ENCODE peak calls at places on chromosomes 12 and 14, in five cellular contexts. One of them, this sample, is unnamed.

GRCh38 chr14:68140111-68140741 is 320.6 kb downstream of the RAD51B start:
- DNase-seq in GM23338: peak
- DNase-seq in cardiac fibroblast: peak
- DNase-seq in fibroblast of villous mesenchyme: peak
- DNase-seq in endothelial cell: peak
- DNase-seq in this sample: no peak

GRCh38 chr12:205026-205425 is 8.9 kb downstream of the SLC6A12 start:
- DNase-seq in GM23338: no peak
- DNase-seq in cardiac fibroblast: no peak
- DNase-seq in fibroblast of villous mesenchyme: no peak
- DNase-seq in endothelial cell: no peak
- DNase-seq in this sample: no peak

GRCh38 chr12:85626031-85626781 is 210.0 kb downstream of the RASSF9 start:
- DNase-seq in GM23338: no peak
- DNase-seq in cardiac fibroblast: peak
- DNase-seq in fibroblast of villous mesenchyme: peak
- DNase-seq in endothelial cell: no peak
- DNase-seq in this sample: no peak

GRCh38 chr14:51849095-51849494 is 11.3 kb upstream of the GNG2 start:
- DNase-seq in GM23338: no peak
- DNase-seq in cardiac fibroblast: no peak
- DNase-seq in fibroblast of villous mesenchyme: no peak
- DNase-seq in endothelial cell: no peak
- DNase-seq in this sample: no peak

GRCh38 chr14:80564051-80564450 is 352.7 kb upstream of the DIO2 start:
- DNase-seq in GM23338: no peak
- DNase-seq in cardiac fibroblast: no peak
- DNase-seq in fibroblast of villous mesenchyme: no peak
- DNase-seq in endothelial cell: no peak
- DNase-seq in this sample: no peak

GRCh38 chr14:87066221-87066817 is 926.7 kb downstream of the GALC start:
- DNase-seq in GM23338: peak
- DNase-seq in cardiac fibroblast: peak
- DNase-seq in fibroblast of villous mesenchyme: no peak
- DNase-seq in endothelial cell: no peak
- DNase-seq in this sample: no peak

GRCh38 chr14:61561144-61561543 is 134.2 kb upstream of the HIF1A start:
- DNase-seq in GM23338: peak
- DNase-seq in cardiac fibroblast: peak
- DNase-seq in fibroblast of villous mesenchyme: peak
- DNase-seq in endothelial cell: no peak
- DNase-seq in this sample: no peak

GRCh38 chr14:33734387-33734786 is 216.5 kb downstream of the EGLN3 start:
- DNase-seq in GM23338: no peak
- DNase-seq in cardiac fibroblast: no peak
- DNase-seq in fibroblast of villous mesenchyme: no peak
- DNase-seq in endothelial cell: no peak
- DNase-seq in this sample: no peak

GRCh38 chr12:70154960-70155589 is 88.2 kb upstream of the CNOT2 start:
- DNase-seq in GM23338: peak
- DNase-seq in cardiac fibroblast: no peak
- DNase-seq in fibroblast of villous mesenchyme: no peak
- DNase-seq in endothelial cell: no peak
- DNase-seq in this sample: no peak

GRCh38 chr12:12819752-12820311 is 6.7 kb downstream of the DDX47 start:
- DNase-seq in GM23338: no peak
- DNase-seq in cardiac fibroblast: peak
- DNase-seq in fibroblast of villous mesenchyme: peak
- DNase-seq in endothelial cell: no peak
- DNase-seq in this sample: no peak

GRCh38 chr12:132310181-132311040 is 19.0 kb downstream of the GALNT9 start:
- DNase-seq in GM23338: no peak
- DNase-seq in cardiac fibroblast: peak
- DNase-seq in fibroblast of villous mesenchyme: no peak
- DNase-seq in endothelial cell: no peak
- DNase-seq in this sample: no peak

GRCh38 chr14:89625208-89625987 is 208.4 kb upstream of the FOXN3 start:
- DNase-seq in GM23338: no peak
- DNase-seq in cardiac fibroblast: peak
- DNase-seq in fibroblast of villous mesenchyme: no peak
- DNase-seq in endothelial cell: no peak
- DNase-seq in this sample: peak

GRCh38 chr12:12551115-12551514 is 11.5 kb downstream of the DUSP16 start:
- DNase-seq in GM23338: no peak
- DNase-seq in cardiac fibroblast: no peak
- DNase-seq in fibroblast of villous mesenchyme: no peak
- DNase-seq in endothelial cell: no peak
- DNase-seq in this sample: no peak

GRCh38 chr14:50407089-50407813 is 10.6 kb upstream of the CDKL1 start:
- DNase-seq in GM23338: no peak
- DNase-seq in cardiac fibroblast: peak
- DNase-seq in fibroblast of villous mesenchyme: peak
- DNase-seq in endothelial cell: no peak
- DNase-seq in this sample: no peak

GRCh38 chr14:91108941-91109611 is 4.8 kb upstream of the DGLUCY start:
- DNase-seq in GM23338: no peak
- DNase-seq in cardiac fibroblast: peak
- DNase-seq in fibroblast of villous mesenchyme: no peak
- DNase-seq in endothelial cell: no peak
- DNase-seq in this sample: no peak

GRCh38 chr12:111645433-111645832 is 40.3 kb downstream of the BRAP start:
- DNase-seq in GM23338: no peak
- DNase-seq in cardiac fibroblast: peak
- DNase-seq in fibroblast of villous mesenchyme: peak
- DNase-seq in endothelial cell: no peak
- DNase-seq in this sample: no peak

GRCh38 chr12:44628180-44628579 is 247.9 kb downstream of the NELL2 start:
- DNase-seq in GM23338: no peak
- DNase-seq in cardiac fibroblast: no peak
- DNase-seq in fibroblast of villous mesenchyme: no peak
- DNase-seq in endothelial cell: no peak
- DNase-seq in this sample: no peak

GRCh38 chr12:62123721-62124203 is 136.4 kb upstream of the USP15 start:
- DNase-seq in GM23338: peak
- DNase-seq in cardiac fibroblast: peak
- DNase-seq in fibroblast of villous mesenchyme: peak
- DNase-seq in endothelial cell: peak
- DNase-seq in this sample: peak

GRCh38 chr14:99192823-99193222 is 79.2 kb downstream of the BCL11B start:
- DNase-seq in GM23338: no peak
- DNase-seq in cardiac fibroblast: no peak
- DNase-seq in fibroblast of villous mesenchyme: no peak
- DNase-seq in endothelial cell: no peak
- DNase-seq in this sample: no peak

GRCh38 chr12:12992418-12993175 is 7.5 kb downstream of the HEBP1 start:
- DNase-seq in GM23338: peak
- DNase-seq in cardiac fibroblast: peak
- DNase-seq in fibroblast of villous mesenchyme: peak
- DNase-seq in endothelial cell: no peak
- DNase-seq in this sample: no peak

GRCh38 chr14:105433161-105433605 is 13.6 kb downstream of the MTA1 start:
- DNase-seq in GM23338: no peak
- DNase-seq in cardiac fibroblast: no peak
- DNase-seq in fibroblast of villous mesenchyme: no peak
- DNase-seq in endothelial cell: no peak
- DNase-seq in this sample: no peak

GRCh38 chr12:13208533-13209278 is 12.2 kb downstream of the EMP1 start:
- DNase-seq in GM23338: peak
- DNase-seq in cardiac fibroblast: peak
- DNase-seq in fibroblast of villous mesenchyme: peak
- DNase-seq in endothelial cell: peak
- DNase-seq in this sample: no peak

GRCh38 chr14:35814371-35815005 is 5.4 kb upstream of the RALGAPA1 start:
- DNase-seq in GM23338: peak
- DNase-seq in cardiac fibroblast: peak
- DNase-seq in fibroblast of villous mesenchyme: peak
- DNase-seq in endothelial cell: peak
- DNase-seq in this sample: peak

GRCh38 chr12:68507657-68508056 is 103.0 kb upstream of the RAP1B start:
- DNase-seq in GM23338: no peak
- DNase-seq in cardiac fibroblast: no peak
- DNase-seq in fibroblast of villous mesenchyme: no peak
- DNase-seq in endothelial cell: no peak
- DNase-seq in this sample: no peak

GRCh38 chr14:61462566-61463195 is 141.3 kb downstream of the PRKCH start:
- DNase-seq in GM23338: no peak
- DNase-seq in cardiac fibroblast: peak
- DNase-seq in fibroblast of villous mesenchyme: peak
- DNase-seq in endothelial cell: no peak
- DNase-seq in this sample: no peak

GRCh38 chr12:75690556-75690955 is 179.1 kb upstream of the KRR1 start:
- DNase-seq in GM23338: no peak
- DNase-seq in cardiac fibroblast: peak
- DNase-seq in fibroblast of villous mesenchyme: peak
- DNase-seq in endothelial cell: no peak
- DNase-seq in this sample: no peak

GRCh38 chr14:71250791-71251190 is 343.5 kb downstream of the PCNX1 start:
- DNase-seq in GM23338: no peak
- DNase-seq in cardiac fibroblast: peak
- DNase-seq in fibroblast of villous mesenchyme: peak
- DNase-seq in endothelial cell: no peak
- DNase-seq in this sample: no peak

GRCh38 chr14:77184396-77185092 is 2.9 kb downstream of the TMEM63C start:
- DNase-seq in GM23338: no peak
- DNase-seq in cardiac fibroblast: no peak
- DNase-seq in fibroblast of villous mesenchyme: peak
- DNase-seq in endothelial cell: no peak
- DNase-seq in this sample: no peak

GRCh38 chr12:130463259-130463658 is 125.6 kb downstream of the PIWIL1 start:
- DNase-seq in GM23338: no peak
- DNase-seq in cardiac fibroblast: no peak
- DNase-seq in fibroblast of villous mesenchyme: no peak
- DNase-seq in endothelial cell: no peak
- DNase-seq in this sample: no peak

DNA sequence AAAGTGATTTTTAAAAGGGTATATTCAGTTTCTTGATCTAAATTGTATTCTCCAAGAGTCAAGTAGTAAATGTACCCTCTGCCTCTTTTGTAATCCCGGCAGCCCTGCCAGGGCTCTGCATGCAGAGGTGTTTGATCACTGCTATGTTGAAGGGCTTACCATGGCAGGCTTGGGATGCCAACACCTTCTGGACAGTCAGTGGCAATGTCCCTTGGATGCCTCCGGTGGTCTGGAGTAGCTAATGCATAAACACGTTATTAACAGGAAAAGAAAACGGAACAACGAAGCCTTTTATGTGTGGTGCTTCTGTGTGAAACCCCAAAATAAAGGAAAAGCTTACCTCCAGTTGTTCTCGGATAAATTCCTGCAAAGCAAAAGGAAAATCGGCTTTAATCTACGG is 19.9 kb downstream of the EIF2B2 start:
- DNase-seq in GM23338: peak
- DNase-seq in cardiac fibroblast: no peak
- DNase-seq in fibroblast of villous mesenchyme: no peak
- DNase-seq in endothelial cell: peak
- DNase-seq in this sample: peak
- TF ChIP-seq CTCF in GM23338: peak
- TF ChIP-seq CTCF in cardiac fibroblast: peak
- TF ChIP-seq CTCF in fibroblast of villous mesenchyme: peak
- TF ChIP-seq CTCF in endothelial cell: peak
- TF ChIP-seq CTCF in this sample: peak

DNA sequence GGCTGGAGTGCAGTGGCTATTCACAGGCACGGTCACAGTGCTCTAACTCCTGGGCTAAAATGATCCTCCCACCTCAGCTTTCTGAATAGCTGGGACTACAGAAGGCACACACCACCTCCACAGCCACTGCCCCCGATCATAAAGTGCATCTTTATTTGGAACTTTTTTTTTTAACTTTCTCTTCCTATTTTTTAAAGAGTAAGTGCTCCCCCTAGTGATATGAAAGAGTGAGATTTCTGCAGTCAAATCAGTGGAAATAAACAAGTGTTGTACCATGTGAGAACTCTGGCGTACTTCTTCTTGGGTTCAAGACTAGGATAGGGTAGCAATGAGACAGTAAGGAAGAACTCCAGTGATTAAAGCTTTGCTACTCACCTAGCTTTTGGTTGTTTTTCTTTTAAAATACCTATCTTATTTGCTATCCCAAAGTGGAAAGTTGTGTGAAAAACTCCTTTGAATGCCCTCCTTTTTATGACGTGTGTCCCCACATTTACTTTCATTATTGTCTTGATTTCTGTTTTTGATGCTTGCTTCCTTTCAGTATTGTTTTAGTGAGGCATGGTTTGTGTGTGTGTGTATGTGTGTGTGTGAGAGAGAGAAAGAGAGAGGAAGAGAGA is 6.6 kb downstream of the PPP4R4 start:
- DNase-seq in GM23338: peak
- DNase-seq in cardiac fibroblast: peak
- DNase-seq in fibroblast of villous mesenchyme: peak
- DNase-seq in endothelial cell: no peak
- DNase-seq in this sample: no peak
- TF ChIP-seq CTCF in GM23338: peak
- TF ChIP-seq CTCF in cardiac fibroblast: peak
- TF ChIP-seq CTCF in fibroblast of villous mesenchyme: peak
- TF ChIP-seq CTCF in endothelial cell: peak
- TF ChIP-seq CTCF in this sample: peak

DNA sequence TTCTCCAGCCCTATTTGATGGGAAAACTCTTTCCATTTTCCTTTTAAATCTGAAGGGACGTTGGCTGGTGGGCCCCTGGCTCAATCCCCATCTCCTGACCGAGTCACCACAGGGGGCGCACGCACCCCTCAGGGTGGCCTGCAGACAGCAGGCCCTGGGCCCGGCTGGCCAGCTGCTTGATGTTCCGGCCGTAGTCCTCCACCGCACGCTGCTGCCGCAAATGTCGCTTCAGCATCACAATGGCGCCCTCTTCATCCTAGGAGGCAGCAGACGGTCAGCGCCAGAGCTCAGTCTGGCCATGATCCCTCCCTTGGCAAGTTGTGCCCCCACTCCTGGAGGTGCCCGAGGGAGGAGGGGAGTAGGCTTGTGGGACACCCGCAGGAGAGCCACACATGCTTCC is 70.0 kb downstream of the PLEKHG3 start:
- DNase-seq in GM23338: no peak
- DNase-seq in cardiac fibroblast: no peak
- DNase-seq in fibroblast of villous mesenchyme: no peak
- DNase-seq in endothelial cell: no peak
- DNase-seq in this sample: no peak
- TF ChIP-seq CTCF in GM23338: no peak
- TF ChIP-seq CTCF in cardiac fibroblast: no peak
- TF ChIP-seq CTCF in fibroblast of villous mesenchyme: no peak
- TF ChIP-seq CTCF in endothelial cell: no peak
- TF ChIP-seq CTCF in this sample: no peak

GRCh38 chr14:93984987-93985410 is 8.6 kb upstream of the ASB2 start:
- DNase-seq in GM23338: peak
- DNase-seq in cardiac fibroblast: peak
- DNase-seq in fibroblast of villous mesenchyme: peak
- DNase-seq in endothelial cell: peak
- DNase-seq in this sample: peak
- TF ChIP-seq CTCF in GM23338: peak
- TF ChIP-seq CTCF in cardiac fibroblast: peak
- TF ChIP-seq CTCF in fibroblast of villous mesenchyme: peak
- TF ChIP-seq CTCF in endothelial cell: no peak
- TF ChIP-seq CTCF in this sample: peak

DNA sequence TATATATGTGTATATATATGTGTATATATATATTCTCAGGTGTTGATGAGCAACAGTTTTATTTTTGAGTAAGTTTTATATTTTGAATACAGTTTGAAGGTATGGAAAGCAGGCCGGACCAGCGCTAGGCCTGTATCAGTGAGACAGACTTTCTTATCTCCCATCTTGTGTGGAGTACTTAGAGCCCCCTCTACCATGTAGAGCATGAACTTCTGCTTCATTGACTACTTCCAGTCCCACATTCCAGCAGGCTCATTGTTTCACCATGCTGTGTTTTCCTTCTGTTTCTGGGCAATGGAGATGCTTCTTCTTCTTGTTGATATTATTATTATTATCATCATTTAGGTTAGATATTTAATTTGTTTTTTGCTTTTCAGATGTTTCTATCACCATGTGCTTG is 76.4 kb downstream of the SLC16A7 start:
- DNase-seq in GM23338: peak
- DNase-seq in cardiac fibroblast: no peak
- DNase-seq in fibroblast of villous mesenchyme: no peak
- DNase-seq in endothelial cell: no peak
- DNase-seq in this sample: no peak
- TF ChIP-seq CTCF in GM23338: peak
- TF ChIP-seq CTCF in cardiac fibroblast: no peak
- TF ChIP-seq CTCF in fibroblast of villous mesenchyme: no peak
- TF ChIP-seq CTCF in endothelial cell: no peak
- TF ChIP-seq CTCF in this sample: no peak

This sample was measured in glutamatergic neuron.